ENCODE peak calls at places on chromosomes 16 and 17, in six cellular contexts. I, M, Q, U, L and P are unnamed samples.

GRCh38 chr17:2594657-2595085 is 1.2 kb downstream of the PAFAH1B1 start:
- DNase-seq in Q (no peak), U (no peak), I (no peak), M (no peak), L (peak; percentile 40), P (peak; percentile 58)

GRCh38 chr16:53504665-53505064 is 1.7 kb upstream of the AKTIP start:
- DNase-seq in M (no peak), Q (no peak), L (peak; percentile 50), U (no peak), I (no peak), P (no peak)

GRCh38 chr16:29729116-29729521 is 16.7 kb downstream of the C16orf54 start:
- DNase-seq in Q (no peak), L (no peak), U (no peak), M (no peak), I (peak; percentile 63), P (no peak)

GRCh38 chr17:7707858-7708750 is 3.1 kb downstream of the EFNB3 start:
- DNase-seq in Q (no peak), U (no peak), I (no peak), L (no peak), M (no peak), P (no peak)

GRCh38 chr16:64311241-64311640 is 810.6 kb downstream of the CDH11 start:
- DNase-seq in M (no peak), L (no peak), Q (no peak), U (no peak), I (no peak), P (no peak)

GRCh38 chr17:75367312-75367711 is 38.2 kb downstream of the GRB2 start:
- DNase-seq in Q (no peak), M (no peak), U (no peak), I (peak; percentile 54), L (peak; percentile 24), P (no peak)

GRCh38 chr17:41710472-41711090 is 1.6 kb upstream of the GAST start:
- DNase-seq in Q (no peak), U (no peak), I (no peak), M (no peak), L (peak; percentile 65), P (no peak)

GRCh38 chr16:53673189-53673588 is 30.5 kb downstream of the RPGRIP1L start:
- DNase-seq in U (no peak), M (no peak), L (no peak), I (no peak), Q (no peak), P (no peak)

GRCh38 chr16:67594256-67594915 is 32.1 kb downstream of the CTCF start:
- DNase-seq in M (no peak), L (no peak), Q (no peak), U (no peak), I (no peak), P (no peak)

GRCh38 chr16:1335211-1335971 is 1.9 kb downstream of the BAIAP3 start:
- DNase-seq in M (no peak), U (no peak), L (no peak), I (no peak), Q (no peak), P (no peak)

GRCh38 chr16:12089492-12090161 is 113.1 kb downstream of the SNX29 start:
- DNase-seq in I (peak; percentile 81), L (peak; percentile 65), U (no peak), M (no peak), Q (peak; percentile 39), P (no peak)

GRCh38 chr17:19651461-19652238 is 3.1 kb downstream of the ALDH3A2 start:
- DNase-seq in I (no peak), M (no peak), Q (no peak), L (no peak), U (no peak), P (no peak)

GRCh38 chr16:2968738-2969544 is at the start of gene PAQR4:
- DNase-seq in M (peak; percentile 92), Q (peak; percentile 99), L (peak; percentile 86), U (peak; percentile 44), I (peak; percentile 95), P (peak; percentile 97)

GRCh38 chr17:67534941-67535340 is 157.9 kb downstream of the PITPNC1 start:
- DNase-seq in L (no peak), M (no peak), I (no peak), U (no peak), Q (no peak), P (no peak)

GRCh38 chr17:61380217-61380835 is 19.3 kb upstream of the TBX2 start:
- DNase-seq in U (no peak), Q (no peak), M (no peak), L (no peak), I (no peak), P (no peak)

GRCh38 chr16:70714526-70715112 is 28.8 kb upstream of the MTSS2 start:
- DNase-seq in L (no peak), I (no peak), Q (no peak), M (no peak), U (no peak), P (no peak)

GRCh38 chr17:83010323-83011200 is 68.8 kb upstream of the METRNL start:
- DNase-seq in U (no peak), M (no peak), I (no peak), Q (no peak), L (no peak), P (no peak)

GRCh38 chr16:28261916-28262315 is 30.4 kb upstream of the SBK1 start:
- DNase-seq in U (no peak), I (no peak), Q (no peak), L (no peak), M (no peak), P (no peak)

GRCh38 chr16:64362193-64362592 is 759.7 kb downstream of the CDH11 start:
- DNase-seq in U (no peak), L (no peak), I (no peak), Q (no peak), M (no peak), P (no peak)

GRCh38 chr16:85750827-85751641 is at the start of gene C16orf74:
- DNase-seq in M (no peak), U (no peak), L (no peak), Q (peak; percentile 82), I (peak; percentile 80), P (peak; percentile 69)

GRCh38 chr17:82095777-82096708 is 2.0 kb downstream of the FASN start:
- DNase-seq in L (no peak), M (no peak), Q (no peak), U (no peak), I (no peak), P (no peak)

GRCh38 chr16:79175286-79176057 is 425.1 kb downstream of the MAF start:
- DNase-seq in I (no peak), U (no peak), M (no peak), L (no peak), Q (no peak), P (no peak)

GRCh38 chr17:67628580-67629013 is 89.1 kb upstream of the NOL11 start:
- DNase-seq in L (peak; percentile 16), Q (peak; percentile 72), U (no peak), I (no peak), M (no peak), P (peak; percentile 51)

GRCh38 chr17:59620518-59621259 is 994 bp downstream of the CLTC start:
- DNase-seq in Q (peak; percentile 47), L (peak; percentile 77), U (peak; percentile 17), M (no peak), I (peak; percentile 64), P (peak; percentile 73)

GRCh38 chr16:28180660-28181556 is 30.9 kb downstream of the XPO6 start:
- DNase-seq in Q (no peak), L (no peak), I (no peak), U (no peak), M (no peak), P (no peak)

GRCh38 chr16:53740476-53740875 is 36.5 kb downstream of the FTO start:
- DNase-seq in M (no peak), U (no peak), I (no peak), L (no peak), Q (no peak), P (no peak)

GRCh38 chr16:16830401-16830800 is 451.5 kb downstream of the NPIPA7 start:
- DNase-seq in U (no peak), Q (no peak), L (no peak), M (no peak), I (no peak), P (no peak)

GRCh38 chr17:80888276-80889160 is 103.1 kb upstream of the CHMP6 start:
- DNase-seq in U (no peak), I (no peak), Q (no peak), L (no peak), M (no peak), P (no peak)

GRCh38 chr17:82101301-82101715 is 3.3 kb upstream of the FASN start:
- DNase-seq in U (no peak), M (no peak), L (no peak), Q (no peak), I (no peak), P (no peak)

GRCh38 chr17:45200701-45201100 is 21.0 kb upstream of the FMNL1 start:
- DNase-seq in U (no peak), M (no peak), L (no peak), I (no peak), Q (no peak), P (no peak)

GRCh38 chr16:56862776-56863175 is 2.2 kb upstream of the SLC12A3 start:
- DNase-seq in L (no peak), Q (no peak), U (no peak), M (no peak), I (no peak), P (no peak)

GRCh38 chr17:73498854-73499597 is 145.2 kb downstream of the SDK2 start:
- DNase-seq in U (no peak), L (no peak), M (no peak), I (no peak), Q (no peak), P (no peak)

GRCh38 chr16:8928467-8928957 is 35.2 kb downstream of the USP7 start:
- DNase-seq in L (peak; percentile 68), M (no peak), I (peak; percentile 47), U (no peak), Q (no peak), P (no peak)

GRCh38 chr17:9658593-9659211 is 13.4 kb downstream of the USP43 start:
- DNase-seq in U (no peak), L (no peak), I (peak; percentile 67), Q (no peak), M (no peak), P (no peak)

GRCh38 chr16:71360378-71360777 is 1.9 kb downstream of the CALB2 start:
- DNase-seq in I (peak; percentile 63), L (no peak), M (no peak), Q (no peak), U (no peak), P (no peak)

GRCh38 chr16:55329791-55330190 is 5.8 kb downstream of the IRX6 start:
- DNase-seq in I (no peak), L (no peak), M (no peak), U (no peak), Q (no peak), P (no peak)